ENCODE peak calls at places on chromosomes 2 and 18, in nine cellular contexts. One of them, this sample, is unnamed.

GRCh38 chr2:136905779-136906178 is 140.4 kb downstream of the THSD7B start:
- DNase-seq in brain microvascular endothelial cell: no peak
- DNase-seq in DND-41: no peak
- DNase-seq in heart left ventricle: no peak
- DNase-seq in cardiac muscle cell: no peak
- DNase-seq in breast epithelium: no peak
- DNase-seq in A549: no peak
- DNase-seq in GM12865: no peak
- DNase-seq in kidney epithelial cell: no peak
- DNase-seq in this sample: no peak

GRCh38 chr2:71743995-71744675 is 290.8 kb downstream of the DYSF start:
- DNase-seq in DND-41: no peak
- DNase-seq in brain microvascular endothelial cell: no peak
- DNase-seq in cardiac muscle cell: no peak
- DNase-seq in A549: no peak
- DNase-seq in breast epithelium: no peak
- DNase-seq in GM12865: no peak
- DNase-seq in heart left ventricle: no peak
- DNase-seq in kidney epithelial cell: no peak
- DNase-seq in this sample: no peak

GRCh38 chr18:45107425-45107824 is 426.7 kb downstream of the SETBP1 start:
- DNase-seq in DND-41: no peak
- DNase-seq in cardiac muscle cell: no peak
- DNase-seq in breast epithelium: no peak
- DNase-seq in A549: no peak
- DNase-seq in kidney epithelial cell: no peak
- DNase-seq in brain microvascular endothelial cell: peak
- DNase-seq in GM12865: no peak
- DNase-seq in heart left ventricle: no peak
- DNase-seq in this sample: no peak

GRCh38 chr2:26614205-26615128 is 26.7 kb downstream of the CIB4 start:
- DNase-seq in breast epithelium: no peak
- DNase-seq in DND-41: no peak
- DNase-seq in heart left ventricle: peak
- DNase-seq in GM12865: no peak
- DNase-seq in brain microvascular endothelial cell: no peak
- DNase-seq in A549: no peak
- DNase-seq in cardiac muscle cell: no peak
- DNase-seq in kidney epithelial cell: no peak
- DNase-seq in this sample: no peak

GRCh38 chr2:69077224-69077953 is 64.4 kb downstream of the ANTXR1 start:
- DNase-seq in GM12865: no peak
- DNase-seq in brain microvascular endothelial cell: no peak
- DNase-seq in A549: no peak
- DNase-seq in heart left ventricle: peak
- DNase-seq in kidney epithelial cell: peak
- DNase-seq in cardiac muscle cell: no peak
- DNase-seq in DND-41: no peak
- DNase-seq in breast epithelium: no peak
- DNase-seq in this sample: no peak

GRCh38 chr2:207317358-207317984 is 151.7 kb upstream of the KLF7 start:
- DNase-seq in brain microvascular endothelial cell: no peak
- DNase-seq in DND-41: no peak
- DNase-seq in A549: no peak
- DNase-seq in kidney epithelial cell: no peak
- DNase-seq in cardiac muscle cell: no peak
- DNase-seq in heart left ventricle: no peak
- DNase-seq in breast epithelium: no peak
- DNase-seq in GM12865: no peak
- DNase-seq in this sample: no peak

GRCh38 chr2:130370490-130370889 is 14.6 kb downstream of the PTPN18 start:
- DNase-seq in GM12865: peak
- DNase-seq in breast epithelium: no peak
- DNase-seq in brain microvascular endothelial cell: no peak
- DNase-seq in DND-41: peak
- DNase-seq in A549: no peak
- DNase-seq in cardiac muscle cell: no peak
- DNase-seq in kidney epithelial cell: no peak
- DNase-seq in heart left ventricle: no peak
- DNase-seq in this sample: no peak

GRCh38 chr2:232980683-232981082 is 32.4 kb downstream of the NGEF start:
- DNase-seq in A549: no peak
- DNase-seq in heart left ventricle: no peak
- DNase-seq in DND-41: no peak
- DNase-seq in GM12865: no peak
- DNase-seq in breast epithelium: no peak
- DNase-seq in cardiac muscle cell: no peak
- DNase-seq in kidney epithelial cell: no peak
- DNase-seq in brain microvascular endothelial cell: peak
- DNase-seq in this sample: no peak

GRCh38 chr2:99159594-99159993 is 4.8 kb downstream of the LIPT1 start:
- DNase-seq in cardiac muscle cell: no peak
- DNase-seq in kidney epithelial cell: no peak
- DNase-seq in heart left ventricle: no peak
- DNase-seq in DND-41: no peak
- DNase-seq in breast epithelium: no peak
- DNase-seq in GM12865: no peak
- DNase-seq in A549: no peak
- DNase-seq in brain microvascular endothelial cell: no peak
- DNase-seq in this sample: no peak

GRCh38 chr2:241873081-241873802 is 3.7 kb downstream of the RTP5 start:
- DNase-seq in breast epithelium: no peak
- DNase-seq in cardiac muscle cell: no peak
- DNase-seq in GM12865: no peak
- DNase-seq in A549: no peak
- DNase-seq in brain microvascular endothelial cell: no peak
- DNase-seq in heart left ventricle: no peak
- DNase-seq in kidney epithelial cell: no peak
- DNase-seq in DND-41: no peak
- DNase-seq in this sample: no peak

GRCh38 chr2:36376992-36377738 is 21.6 kb downstream of the CRIM1 start:
- DNase-seq in brain microvascular endothelial cell: no peak
- DNase-seq in A549: peak
- DNase-seq in cardiac muscle cell: peak
- DNase-seq in GM12865: no peak
- DNase-seq in kidney epithelial cell: peak
- DNase-seq in breast epithelium: peak
- DNase-seq in DND-41: no peak
- DNase-seq in heart left ventricle: no peak
- DNase-seq in this sample: no peak

GRCh38 chr2:208036357-208036756 is 11.0 kb upstream of the PLEKHM3 start:
- DNase-seq in A549: no peak
- DNase-seq in brain microvascular endothelial cell: no peak
- DNase-seq in DND-41: no peak
- DNase-seq in cardiac muscle cell: no peak
- DNase-seq in breast epithelium: no peak
- DNase-seq in GM12865: no peak
- DNase-seq in kidney epithelial cell: no peak
- DNase-seq in heart left ventricle: no peak
- DNase-seq in this sample: no peak

GRCh38 chr2:123771928-123772632 is 253.0 kb upstream of the CNTNAP5 start:
- DNase-seq in DND-41: no peak
- DNase-seq in heart left ventricle: no peak
- DNase-seq in breast epithelium: no peak
- DNase-seq in cardiac muscle cell: no peak
- DNase-seq in brain microvascular endothelial cell: no peak
- DNase-seq in kidney epithelial cell: no peak
- DNase-seq in GM12865: no peak
- DNase-seq in A549: no peak
- DNase-seq in this sample: no peak

GRCh38 chr2:60483400-60483799 is 70.1 kb downstream of the BCL11A start:
- DNase-seq in DND-41: no peak
- DNase-seq in heart left ventricle: no peak
- DNase-seq in cardiac muscle cell: no peak
- DNase-seq in GM12865: no peak
- DNase-seq in kidney epithelial cell: no peak
- DNase-seq in breast epithelium: no peak
- DNase-seq in brain microvascular endothelial cell: peak
- DNase-seq in A549: no peak
- DNase-seq in this sample: peak

GRCh38 chr2:74789278-74789677 is 44.6 kb upstream of the HK2 start:
- DNase-seq in brain microvascular endothelial cell: no peak
- DNase-seq in heart left ventricle: no peak
- DNase-seq in A549: no peak
- DNase-seq in breast epithelium: no peak
- DNase-seq in cardiac muscle cell: no peak
- DNase-seq in GM12865: no peak
- DNase-seq in kidney epithelial cell: no peak
- DNase-seq in DND-41: no peak
- DNase-seq in this sample: no peak

DNA sequence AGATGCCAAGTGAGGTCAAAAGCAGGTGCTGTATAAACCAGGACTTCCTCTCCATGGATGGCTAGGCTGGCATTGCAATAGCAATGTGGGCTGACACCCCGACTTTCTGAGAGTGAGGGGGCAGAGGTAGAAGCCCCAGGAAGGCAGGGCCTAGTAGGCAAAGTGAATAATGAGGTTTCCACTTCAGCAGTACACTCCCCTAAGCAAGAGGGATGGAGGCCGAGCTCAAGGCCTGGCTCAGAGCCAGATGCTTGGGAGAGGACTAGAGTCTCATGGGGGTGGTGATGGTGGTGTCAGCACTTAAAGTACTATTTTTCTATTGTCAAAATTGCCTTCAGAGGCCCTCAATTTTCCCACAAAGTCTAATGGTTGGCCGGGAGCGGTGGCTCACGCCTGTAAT is 41.6 kb upstream of the HK2 start:
- DNase-seq in A549: no peak
- DNase-seq in DND-41: no peak
- DNase-seq in breast epithelium: no peak
- DNase-seq in cardiac muscle cell: no peak
- DNase-seq in kidney epithelial cell: no peak
- DNase-seq in heart left ventricle: no peak
- DNase-seq in GM12865: no peak
- DNase-seq in brain microvascular endothelial cell: no peak
- DNase-seq in this sample: no peak
- H3K4me3 ChIP-seq in A549: no peak
- H3K4me3 ChIP-seq in DND-41: no peak
- H3K4me3 ChIP-seq in breast epithelium: no peak
- H3K4me3 ChIP-seq in cardiac muscle cell: no peak
- H3K4me3 ChIP-seq in kidney epithelial cell: no peak
- H3K4me3 ChIP-seq in heart left ventricle: no peak
- H3K4me3 ChIP-seq in GM12865: no peak
- H3K4me3 ChIP-seq in brain microvascular endothelial cell: no peak
- H3K4me3 ChIP-seq in this sample: no peak

GRCh38 chr2:74919827-74920226 is 38.6 kb upstream of the POLE4 start:
- DNase-seq in kidney epithelial cell: peak
- DNase-seq in brain microvascular endothelial cell: peak
- DNase-seq in breast epithelium: no peak
- DNase-seq in cardiac muscle cell: peak
- DNase-seq in DND-41: peak
- DNase-seq in A549: peak
- DNase-seq in heart left ventricle: peak
- DNase-seq in GM12865: peak
- DNase-seq in this sample: no peak
- TF ChIP-seq CTCF in kidney epithelial cell: peak
- TF ChIP-seq CTCF in brain microvascular endothelial cell: peak
- TF ChIP-seq CTCF in breast epithelium: peak
- TF ChIP-seq CTCF in cardiac muscle cell: peak
- TF ChIP-seq CTCF in DND-41: peak
- TF ChIP-seq CTCF in A549: peak
- TF ChIP-seq CTCF in heart left ventricle: peak
- TF ChIP-seq CTCF in GM12865: peak
- TF ChIP-seq CTCF in this sample: peak

GRCh38 chr2:150142561-150142960 is 344.9 kb downstream of the RND3 start:
- DNase-seq in heart left ventricle: no peak
- DNase-seq in DND-41: no peak
- DNase-seq in cardiac muscle cell: no peak
- DNase-seq in kidney epithelial cell: no peak
- DNase-seq in GM12865: no peak
- DNase-seq in breast epithelium: no peak
- DNase-seq in brain microvascular endothelial cell: no peak
- DNase-seq in A549: no peak
- DNase-seq in this sample: no peak

GRCh38 chr2:150141241-150142001 is 346.0 kb downstream of the RND3 start:
- DNase-seq in kidney epithelial cell: no peak
- DNase-seq in breast epithelium: no peak
- DNase-seq in DND-41: peak
- DNase-seq in cardiac muscle cell: no peak
- DNase-seq in heart left ventricle: no peak
- DNase-seq in brain microvascular endothelial cell: peak
- DNase-seq in GM12865: no peak
- DNase-seq in A549: no peak
- DNase-seq in this sample: no peak

GRCh38 chr2:150143087-150143536 is 344.4 kb downstream of the RND3 start:
- DNase-seq in GM12865: no peak
- DNase-seq in A549: no peak
- DNase-seq in breast epithelium: no peak
- DNase-seq in cardiac muscle cell: no peak
- DNase-seq in brain microvascular endothelial cell: peak
- DNase-seq in DND-41: no peak
- DNase-seq in kidney epithelial cell: no peak
- DNase-seq in heart left ventricle: no peak
- DNase-seq in this sample: no peak

GRCh38 chr2:150138587-150138986 is 348.9 kb downstream of the RND3 start:
- DNase-seq in GM12865: no peak
- DNase-seq in breast epithelium: no peak
- DNase-seq in brain microvascular endothelial cell: no peak
- DNase-seq in kidney epithelial cell: no peak
- DNase-seq in DND-41: no peak
- DNase-seq in A549: no peak
- DNase-seq in cardiac muscle cell: no peak
- DNase-seq in heart left ventricle: no peak
- DNase-seq in this sample: no peak

DNA sequence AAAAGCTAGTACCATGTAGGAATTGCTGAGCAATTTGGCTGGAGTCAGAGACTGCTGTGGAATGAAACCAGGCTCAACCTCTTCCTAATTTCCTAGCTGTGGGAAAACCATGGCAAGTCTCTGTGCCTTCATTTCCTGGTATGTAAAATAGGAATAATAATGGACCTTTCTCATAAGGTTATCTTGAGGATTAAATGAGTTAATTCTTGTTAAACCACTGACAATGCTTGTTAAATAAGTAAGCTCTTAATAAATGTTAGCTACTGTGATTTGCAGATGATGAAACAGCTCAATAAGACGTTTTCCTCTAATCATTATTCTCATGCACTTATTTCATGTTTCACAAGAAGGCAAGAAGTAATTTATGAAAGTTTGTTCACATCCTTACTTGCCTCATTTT is 346.7 kb downstream of the RND3 start:
- DNase-seq in brain microvascular endothelial cell: no peak
- DNase-seq in breast epithelium: no peak
- DNase-seq in DND-41: no peak
- DNase-seq in heart left ventricle: no peak
- DNase-seq in kidney epithelial cell: no peak
- DNase-seq in cardiac muscle cell: no peak
- DNase-seq in A549: no peak
- DNase-seq in GM12865: no peak
- DNase-seq in this sample: no peak
- H3K4me3 ChIP-seq in brain microvascular endothelial cell: no peak
- H3K4me3 ChIP-seq in breast epithelium: no peak
- H3K4me3 ChIP-seq in DND-41: no peak
- H3K4me3 ChIP-seq in heart left ventricle: no peak
- H3K4me3 ChIP-seq in kidney epithelial cell: no peak
- H3K4me3 ChIP-seq in cardiac muscle cell: no peak
- H3K4me3 ChIP-seq in A549: no peak
- H3K4me3 ChIP-seq in GM12865: no peak
- H3K4me3 ChIP-seq in this sample: no peak

DNA sequence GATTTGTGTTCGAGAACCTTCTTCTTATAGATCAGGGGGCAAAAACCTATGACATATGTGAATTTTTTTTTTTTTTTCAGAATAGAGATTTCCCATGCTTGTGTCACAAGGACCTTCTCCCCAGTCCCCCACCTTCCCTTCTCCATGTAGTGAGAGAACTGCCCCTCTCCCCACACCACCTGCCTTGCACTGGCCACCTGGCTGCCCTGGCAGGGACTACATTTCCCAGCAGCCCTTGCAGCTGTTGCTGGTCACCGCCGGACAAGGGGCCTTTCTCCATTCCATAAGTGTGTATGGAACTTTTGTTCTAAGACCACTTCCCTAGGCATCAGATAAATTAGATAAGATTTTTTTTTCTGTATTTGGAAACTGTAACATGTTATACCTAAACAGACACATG is 22.2 kb downstream of the MBP start:
- DNase-seq in cardiac muscle cell: no peak
- DNase-seq in kidney epithelial cell: no peak
- DNase-seq in breast epithelium: no peak
- DNase-seq in DND-41: no peak
- DNase-seq in brain microvascular endothelial cell: no peak
- DNase-seq in GM12865: no peak
- DNase-seq in heart left ventricle: no peak
- DNase-seq in A549: no peak
- DNase-seq in this sample: no peak
- TF ChIP-seq CTCF in cardiac muscle cell: no peak
- TF ChIP-seq CTCF in kidney epithelial cell: no peak
- TF ChIP-seq CTCF in breast epithelium: no peak
- TF ChIP-seq CTCF in DND-41: no peak
- TF ChIP-seq CTCF in brain microvascular endothelial cell: peak
- TF ChIP-seq CTCF in GM12865: no peak
- TF ChIP-seq CTCF in heart left ventricle: no peak
- TF ChIP-seq CTCF in A549: no peak
- TF ChIP-seq CTCF in this sample: no peak